ENCODE peak calls at places on chromosomes 6 and 20, in four cellular contexts. One of them, this sample, is unnamed.

GRCh38 chr20:44736170-44737021 is 9.3 kb upstream of the KCNK15 start:
- DNase-seq in HCEC 1CT: peak; percentile 87
- DNase-seq in stimulated activated CD4-positive, alpha-beta T cell treated with anti-CD3 and anti-CD28 coated beads, Interleukin-2, amount 100 ng/mL, for 48 hours: no peak
- DNase-seq in AG08396: peak; percentile 68
- DNase-seq in this sample: peak; percentile 33

GRCh38 chr6:164078551-164079274 is 664.2 kb downstream of the QKI start:
- DNase-seq in HCEC 1CT: no peak
- DNase-seq in stimulated activated CD4-positive, alpha-beta T cell treated with anti-CD3 and anti-CD28 coated beads, Interleukin-2, amount 100 ng/mL, for 48 hours: no peak
- DNase-seq in AG08396: no peak
- DNase-seq in this sample: no peak

GRCh38 chr20:46213946-46214830 is 94.1 kb downstream of the CDH22 start:
- DNase-seq in HCEC 1CT: no peak
- DNase-seq in stimulated activated CD4-positive, alpha-beta T cell treated with anti-CD3 and anti-CD28 coated beads, Interleukin-2, amount 100 ng/mL, for 48 hours: no peak
- DNase-seq in AG08396: no peak
- DNase-seq in this sample: no peak

GRCh38 chr6:72262254-72262653 is 359.6 kb upstream of the KCNQ5 start:
- DNase-seq in HCEC 1CT: no peak
- DNase-seq in stimulated activated CD4-positive, alpha-beta T cell treated with anti-CD3 and anti-CD28 coated beads, Interleukin-2, amount 100 ng/mL, for 48 hours: no peak
- DNase-seq in AG08396: no peak
- DNase-seq in this sample: no peak

GRCh38 chr6:34161857-34162515 is 16.1 kb upstream of the GRM4 start:
- DNase-seq in HCEC 1CT: no peak
- DNase-seq in stimulated activated CD4-positive, alpha-beta T cell treated with anti-CD3 and anti-CD28 coated beads, Interleukin-2, amount 100 ng/mL, for 48 hours: no peak
- DNase-seq in AG08396: peak; percentile 2
- DNase-seq in this sample: no peak

GRCh38 chr6:36729169-36729549 is 31.5 kb downstream of the RAB44 start:
- DNase-seq in HCEC 1CT: no peak
- DNase-seq in stimulated activated CD4-positive, alpha-beta T cell treated with anti-CD3 and anti-CD28 coated beads, Interleukin-2, amount 100 ng/mL, for 48 hours: no peak
- DNase-seq in AG08396: no peak
- DNase-seq in this sample: no peak

GRCh38 chr6:125009578-125009977 is 47.3 kb downstream of the RNF217 start:
- DNase-seq in HCEC 1CT: no peak
- DNase-seq in stimulated activated CD4-positive, alpha-beta T cell treated with anti-CD3 and anti-CD28 coated beads, Interleukin-2, amount 100 ng/mL, for 48 hours: no peak
- DNase-seq in AG08396: no peak
- DNase-seq in this sample: no peak

GRCh38 chr20:60863548-60863947 is 388.5 kb upstream of the CDH4 start:
- DNase-seq in HCEC 1CT: no peak
- DNase-seq in stimulated activated CD4-positive, alpha-beta T cell treated with anti-CD3 and anti-CD28 coated beads, Interleukin-2, amount 100 ng/mL, for 48 hours: no peak
- DNase-seq in AG08396: no peak
- DNase-seq in this sample: no peak

GRCh38 chr6:111765681-111766523 is 107.3 kb downstream of the FYN start:
- DNase-seq in HCEC 1CT: no peak
- DNase-seq in stimulated activated CD4-positive, alpha-beta T cell treated with anti-CD3 and anti-CD28 coated beads, Interleukin-2, amount 100 ng/mL, for 48 hours: no peak
- DNase-seq in AG08396: no peak
- DNase-seq in this sample: no peak

GRCh38 chr6:70734979-70735378 is 67.3 kb downstream of the SMAP1 start:
- DNase-seq in HCEC 1CT: no peak
- DNase-seq in stimulated activated CD4-positive, alpha-beta T cell treated with anti-CD3 and anti-CD28 coated beads, Interleukin-2, amount 100 ng/mL, for 48 hours: no peak
- DNase-seq in AG08396: no peak
- DNase-seq in this sample: no peak

GRCh38 chr6:149963462-149964242 is at the start of gene ULBP1:
- DNase-seq in HCEC 1CT: peak; percentile 71
- DNase-seq in stimulated activated CD4-positive, alpha-beta T cell treated with anti-CD3 and anti-CD28 coated beads, Interleukin-2, amount 100 ng/mL, for 48 hours: peak; percentile 66
- DNase-seq in AG08396: peak; percentile 85
- DNase-seq in this sample: no peak

GRCh38 chr20:57433658-57434389 is 42.6 kb downstream of the RBM38 start:
- DNase-seq in HCEC 1CT: no peak
- DNase-seq in stimulated activated CD4-positive, alpha-beta T cell treated with anti-CD3 and anti-CD28 coated beads, Interleukin-2, amount 100 ng/mL, for 48 hours: peak; percentile 23
- DNase-seq in AG08396: no peak
- DNase-seq in this sample: no peak

GRCh38 chr20:58723628-58723984 is 31.0 kb downstream of the NPEPL1 start:
- DNase-seq in HCEC 1CT: no peak
- DNase-seq in stimulated activated CD4-positive, alpha-beta T cell treated with anti-CD3 and anti-CD28 coated beads, Interleukin-2, amount 100 ng/mL, for 48 hours: no peak
- DNase-seq in AG08396: no peak
- DNase-seq in this sample: no peak

GRCh38 chr20:44247131-44247571 is at the start of gene GDAP1L1:
- DNase-seq in HCEC 1CT: no peak
- DNase-seq in stimulated activated CD4-positive, alpha-beta T cell treated with anti-CD3 and anti-CD28 coated beads, Interleukin-2, amount 100 ng/mL, for 48 hours: no peak
- DNase-seq in AG08396: no peak
- DNase-seq in this sample: no peak

GRCh38 chr6:166318649-166319600 is 10.7 kb upstream of the PRR18 start:
- DNase-seq in HCEC 1CT: no peak
- DNase-seq in stimulated activated CD4-positive, alpha-beta T cell treated with anti-CD3 and anti-CD28 coated beads, Interleukin-2, amount 100 ng/mL, for 48 hours: no peak
- DNase-seq in AG08396: no peak
- DNase-seq in this sample: no peak

GRCh38 chr20:10653593-10654288 is 20.1 kb downstream of the JAG1 start:
- DNase-seq in HCEC 1CT: peak; percentile 61
- DNase-seq in stimulated activated CD4-positive, alpha-beta T cell treated with anti-CD3 and anti-CD28 coated beads, Interleukin-2, amount 100 ng/mL, for 48 hours: no peak
- DNase-seq in AG08396: peak; percentile 45
- DNase-seq in this sample: no peak

GRCh38 chr6:12203001-12203400 is 87.2 kb upstream of the EDN1 start:
- DNase-seq in HCEC 1CT: peak; percentile 7
- DNase-seq in stimulated activated CD4-positive, alpha-beta T cell treated with anti-CD3 and anti-CD28 coated beads, Interleukin-2, amount 100 ng/mL, for 48 hours: no peak
- DNase-seq in AG08396: no peak
- DNase-seq in this sample: no peak

GRCh38 chr20:36155991-36156390 is 1.5 kb downstream of the EPB41L1 start:
- DNase-seq in HCEC 1CT: no peak
- DNase-seq in stimulated activated CD4-positive, alpha-beta T cell treated with anti-CD3 and anti-CD28 coated beads, Interleukin-2, amount 100 ng/mL, for 48 hours: no peak
- DNase-seq in AG08396: no peak
- DNase-seq in this sample: no peak